ENCODE peak calls at places on chromosomes 3 and 15, in six cellular contexts. One of them, this sample, is unnamed.

GRCh38 chr3:159994182-159994581 is 5.5 kb downstream of the IL12A start:
- DNase-seq in AG09319: no peak
- DNase-seq in nephron progenitor cell: no peak
- DNase-seq in uterus: no peak
- DNase-seq in GM13977: no peak
- DNase-seq in GM23338: no peak
- DNase-seq in this sample: no peak

GRCh38 chr15:57821826-57822225 is 115.3 kb downstream of the POLR2M start:
- DNase-seq in AG09319: no peak
- DNase-seq in nephron progenitor cell: no peak
- DNase-seq in uterus: no peak
- DNase-seq in GM13977: no peak
- DNase-seq in GM23338: no peak
- DNase-seq in this sample: no peak

GRCh38 chr15:63488432-63488910 is 15.9 kb upstream of the USP3 start:
- DNase-seq in AG09319: no peak
- DNase-seq in nephron progenitor cell: no peak
- DNase-seq in uterus: no peak
- DNase-seq in GM13977: no peak
- DNase-seq in GM23338: no peak
- DNase-seq in this sample: no peak

GRCh38 chr3:53134631-53135232 is 4.5 kb upstream of the RFT1 start:
- DNase-seq in AG09319: peak
- DNase-seq in nephron progenitor cell: peak
- DNase-seq in uterus: peak
- DNase-seq in GM13977: peak
- DNase-seq in GM23338: peak
- DNase-seq in this sample: peak

GRCh38 chr15:40906947-40907802 is 12.9 kb downstream of the VPS18 start:
- DNase-seq in AG09319: no peak
- DNase-seq in nephron progenitor cell: no peak
- DNase-seq in uterus: no peak
- DNase-seq in GM13977: peak
- DNase-seq in GM23338: no peak
- DNase-seq in this sample: no peak

GRCh38 chr3:129063841-129064482 is 3.4 kb downstream of the GP9 start:
- DNase-seq in AG09319: no peak
- DNase-seq in nephron progenitor cell: no peak
- DNase-seq in uterus: no peak
- DNase-seq in GM13977: no peak
- DNase-seq in GM23338: no peak
- DNase-seq in this sample: no peak

GRCh38 chr3:187139126-187139894 is at the start of gene RPL39L:
- DNase-seq in AG09319: peak
- DNase-seq in nephron progenitor cell: peak
- DNase-seq in uterus: peak
- DNase-seq in GM13977: peak
- DNase-seq in GM23338: peak
- DNase-seq in this sample: peak

GRCh38 chr15:39188930-39189329 is 391.9 kb upstream of the THBS1 start:
- DNase-seq in AG09319: no peak
- DNase-seq in nephron progenitor cell: no peak
- DNase-seq in uterus: no peak
- DNase-seq in GM13977: no peak
- DNase-seq in GM23338: no peak
- DNase-seq in this sample: no peak

GRCh38 chr3:30183421-30183820 is 423.0 kb upstream of the TGFBR2 start:
- DNase-seq in AG09319: no peak
- DNase-seq in nephron progenitor cell: no peak
- DNase-seq in uterus: no peak
- DNase-seq in GM13977: no peak
- DNase-seq in GM23338: no peak
- DNase-seq in this sample: no peak

GRCh38 chr3:152113992-152114651 is 154.6 kb upstream of the MBNL1 start:
- DNase-seq in AG09319: no peak
- DNase-seq in nephron progenitor cell: no peak
- DNase-seq in uterus: no peak
- DNase-seq in GM13977: no peak
- DNase-seq in GM23338: no peak
- DNase-seq in this sample: no peak

GRCh38 chr15:37995461-37996347 is 61.3 kb downstream of the TMCO5A start:
- DNase-seq in AG09319: peak
- DNase-seq in nephron progenitor cell: peak
- DNase-seq in uterus: peak
- DNase-seq in GM13977: peak
- DNase-seq in GM23338: peak
- DNase-seq in this sample: no peak

GRCh38 chr15:58046467-58046866 is 19.0 kb downstream of the ALDH1A2 start:
- DNase-seq in AG09319: no peak
- DNase-seq in nephron progenitor cell: no peak
- DNase-seq in uterus: no peak
- DNase-seq in GM13977: no peak
- DNase-seq in GM23338: no peak
- DNase-seq in this sample: no peak

GRCh38 chr15:39919740-39920509 is at the start of gene GPR176:
- DNase-seq in AG09319: peak
- DNase-seq in nephron progenitor cell: peak
- DNase-seq in uterus: peak
- DNase-seq in GM13977: peak
- DNase-seq in GM23338: peak
- DNase-seq in this sample: peak

GRCh38 chr3:122714269-122714668 is 33.6 kb downstream of the PARP14 start:
- DNase-seq in AG09319: no peak
- DNase-seq in nephron progenitor cell: no peak
- DNase-seq in uterus: no peak
- DNase-seq in GM13977: no peak
- DNase-seq in GM23338: no peak
- DNase-seq in this sample: no peak

GRCh38 chr3:190258634-190259033 is 63.6 kb downstream of the CLDN1 start:
- DNase-seq in AG09319: no peak
- DNase-seq in nephron progenitor cell: peak
- DNase-seq in uterus: no peak
- DNase-seq in GM13977: no peak
- DNase-seq in GM23338: no peak
- DNase-seq in this sample: no peak

GRCh38 chr3:65851827-65852226 is 186.9 kb downstream of the MAGI1 start:
- DNase-seq in AG09319: no peak
- DNase-seq in nephron progenitor cell: no peak
- DNase-seq in uterus: no peak
- DNase-seq in GM13977: no peak
- DNase-seq in GM23338: no peak
- DNase-seq in this sample: no peak

GRCh38 chr15:60421544-60421943 is 23.8 kb upstream of the ANXA2 start:
- DNase-seq in AG09319: no peak
- DNase-seq in nephron progenitor cell: no peak
- DNase-seq in uterus: no peak
- DNase-seq in GM13977: no peak
- DNase-seq in GM23338: no peak
- DNase-seq in this sample: no peak

GRCh38 chr3:41200669-41201021 is 1.3 kb downstream of the CTNNB1 start:
- DNase-seq in AG09319: no peak
- DNase-seq in nephron progenitor cell: peak
- DNase-seq in uterus: no peak
- DNase-seq in GM13977: peak
- DNase-seq in GM23338: no peak
- DNase-seq in this sample: no peak

GRCh38 chr15:96053039-96054021 is 277.2 kb upstream of the NR2F2 start:
- DNase-seq in AG09319: no peak
- DNase-seq in nephron progenitor cell: peak
- DNase-seq in uterus: peak
- DNase-seq in GM13977: no peak
- DNase-seq in GM23338: peak
- DNase-seq in this sample: peak

GRCh38 chr3:188746291-188746783 is 425.4 kb upstream of the TPRG1 start:
- DNase-seq in AG09319: no peak
- DNase-seq in nephron progenitor cell: no peak
- DNase-seq in uterus: no peak
- DNase-seq in GM13977: no peak
- DNase-seq in GM23338: no peak
- DNase-seq in this sample: no peak

GRCh38 chr3:188839187-188839695 is 332.5 kb upstream of the TPRG1 start:
- DNase-seq in AG09319: no peak
- DNase-seq in nephron progenitor cell: no peak
- DNase-seq in uterus: no peak
- DNase-seq in GM13977: no peak
- DNase-seq in GM23338: no peak
- DNase-seq in this sample: no peak

GRCh38 chr3:116265976-116266584 is 179.2 kb downstream of the LSAMP start:
- DNase-seq in AG09319: no peak
- DNase-seq in nephron progenitor cell: no peak
- DNase-seq in uterus: no peak
- DNase-seq in GM13977: no peak
- DNase-seq in GM23338: no peak
- DNase-seq in this sample: no peak

GRCh38 chr15:39530446-39531342 is 50.2 kb upstream of the THBS1 start:
- DNase-seq in AG09319: peak
- DNase-seq in nephron progenitor cell: no peak
- DNase-seq in uterus: no peak
- DNase-seq in GM13977: no peak
- DNase-seq in GM23338: peak
- DNase-seq in this sample: no peak

DNA sequence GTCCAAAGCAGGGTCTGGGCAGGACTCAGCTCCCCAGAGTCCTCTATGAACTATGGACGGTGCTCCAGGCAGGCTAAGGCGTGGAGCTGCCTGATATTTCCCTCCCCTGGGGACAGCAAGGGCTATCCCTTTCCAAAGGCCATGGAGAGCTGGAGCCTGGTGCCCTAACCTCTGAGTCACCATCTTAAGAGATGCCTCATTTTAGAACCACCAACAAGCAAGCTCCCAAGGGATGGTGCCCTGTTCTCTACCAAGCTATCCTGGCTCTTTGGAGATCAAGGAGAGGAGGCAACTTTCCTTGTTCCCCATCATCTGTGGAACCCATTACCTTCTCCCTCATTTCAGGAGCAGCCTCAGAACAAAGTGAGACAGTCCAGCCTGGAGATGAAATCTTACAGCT is 15.7 kb downstream of the STARD5 start:
- DNase-seq in AG09319: no peak
- DNase-seq in nephron progenitor cell: no peak
- DNase-seq in uterus: no peak
- DNase-seq in GM13977: no peak
- DNase-seq in GM23338: no peak
- DNase-seq in this sample: no peak
- TF ChIP-seq CTCF in AG09319: no peak
- TF ChIP-seq CTCF in nephron progenitor cell: no peak
- TF ChIP-seq CTCF in uterus: no peak
- TF ChIP-seq CTCF in GM13977: no peak
- TF ChIP-seq CTCF in GM23338: no peak
- TF ChIP-seq CTCF in this sample: no peak

GRCh38 chr15:75814794-75815193 is 28.5 kb upstream of the UBE2Q2 start:
- DNase-seq in AG09319: no peak
- DNase-seq in nephron progenitor cell: no peak
- DNase-seq in uterus: no peak
- DNase-seq in GM13977: no peak
- DNase-seq in GM23338: no peak
- DNase-seq in this sample: no peak

GRCh38 chr15:75808563-75808962 is 34.7 kb upstream of the UBE2Q2 start:
- DNase-seq in AG09319: no peak
- DNase-seq in nephron progenitor cell: no peak
- DNase-seq in uterus: no peak
- DNase-seq in GM13977: no peak
- DNase-seq in GM23338: no peak
- DNase-seq in this sample: no peak

GRCh38 chr15:75811616-75812015 is 31.6 kb upstream of the UBE2Q2 start:
- DNase-seq in AG09319: no peak
- DNase-seq in nephron progenitor cell: no peak
- DNase-seq in uterus: no peak
- DNase-seq in GM13977: no peak
- DNase-seq in GM23338: no peak
- DNase-seq in this sample: no peak

GRCh38 chr15:75810874-75811498 is 32.3 kb upstream of the UBE2Q2 start:
- DNase-seq in AG09319: no peak
- DNase-seq in nephron progenitor cell: no peak
- DNase-seq in uterus: no peak
- DNase-seq in GM13977: no peak
- DNase-seq in GM23338: no peak
- DNase-seq in this sample: no peak

GRCh38 chr15:75809986-75810750 is 33.1 kb upstream of the UBE2Q2 start:
- DNase-seq in AG09319: no peak
- DNase-seq in nephron progenitor cell: no peak
- DNase-seq in uterus: no peak
- DNase-seq in GM13977: peak
- DNase-seq in GM23338: peak
- DNase-seq in this sample: no peak
- TF ChIP-seq CTCF in AG09319: peak
- TF ChIP-seq CTCF in nephron progenitor cell: no peak
- TF ChIP-seq CTCF in uterus: no peak
- TF ChIP-seq CTCF in GM13977: peak
- TF ChIP-seq CTCF in GM23338: peak
- TF ChIP-seq CTCF in this sample: no peak

GRCh38 chr3:76656531-76657070 is 383.3 kb upstream of the ROBO2 start:
- DNase-seq in AG09319: no peak
- DNase-seq in nephron progenitor cell: no peak
- DNase-seq in uterus: no peak
- DNase-seq in GM13977: no peak
- DNase-seq in GM23338: no peak
- DNase-seq in this sample: no peak
- TF ChIP-seq CTCF in AG09319: no peak
- TF ChIP-seq CTCF in nephron progenitor cell: no peak
- TF ChIP-seq CTCF in uterus: no peak
- TF ChIP-seq CTCF in GM13977: no peak
- TF ChIP-seq CTCF in GM23338: no peak
- TF ChIP-seq CTCF in this sample: no peak

GRCh38 chr3:71423151-71423906 is 160.2 kb downstream of the FOXP1 start:
- DNase-seq in AG09319: no peak
- DNase-seq in nephron progenitor cell: no peak
- DNase-seq in uterus: no peak
- DNase-seq in GM13977: no peak
- DNase-seq in GM23338: no peak
- DNase-seq in this sample: peak
- TF ChIP-seq CTCF in AG09319: no peak
- TF ChIP-seq CTCF in nephron progenitor cell: no peak
- TF ChIP-seq CTCF in uterus: no peak
- TF ChIP-seq CTCF in GM13977: no peak
- TF ChIP-seq CTCF in GM23338: peak
- TF ChIP-seq CTCF in this sample: no peak

This sample was measured in mesothelial cell of epicardium.